ENCODE peak calls at places on chromosome 2, in eight cellular contexts. P, Z, K, C, H, Q, M and U are unnamed samples.

GRCh38 chr2:236711440-236711839 is 141.8 kb downstream of the ACKR3 start:
- DNase-seq in P (peak; percentile 12), Z (peak; percentile 48), Q (no peak), M (no peak), K (no peak), H (no peak), C (no peak), U (no peak)

GRCh38 chr2:66021296-66021695 is 413.6 kb upstream of the MEIS1 start:
- DNase-seq in P (no peak), H (no peak), Q (no peak), K (no peak), M (no peak), Z (no peak), C (no peak), U (no peak)

GRCh38 chr2:36441816-36442215 is 86.2 kb downstream of the CRIM1 start:
- DNase-seq in Q (no peak), P (no peak), H (no peak), C (no peak), Z (no peak), M (no peak), K (no peak), U (no peak)

GRCh38 chr2:112516801-112517200 is 25.5 kb upstream of the POLR1B start:
- DNase-seq in M (no peak), Q (no peak), P (no peak), K (no peak), Z (no peak), H (no peak), C (no peak), U (no peak)

GRCh38 chr2:159939946-159940345 is 122.5 kb downstream of the PLA2R1 start:
- DNase-seq in M (peak; percentile 2), C (no peak), H (no peak), Q (no peak), Z (no peak), P (peak; percentile 60), K (peak; percentile 12), U (peak; percentile 58)

GRCh38 chr2:172380436-172381274 is 46.7 kb upstream of the ITGA6 start:
- DNase-seq in K (no peak), C (no peak), H (no peak), P (no peak), Z (no peak), M (no peak), Q (no peak), U (no peak)

GRCh38 chr2:204511021-204511420 is 34.3 kb upstream of the PARD3B start:
- DNase-seq in Z (no peak), K (no peak), C (no peak), P (no peak), M (no peak), H (no peak), Q (no peak), U (no peak)

GRCh38 chr2:158967731-158968395 is 577 bp upstream of the TANC1 start:
- DNase-seq in H (peak; percentile 46), C (no peak), P (no peak), K (no peak), M (peak; percentile 69), Q (no peak), Z (peak; percentile 68), U (peak; percentile 29)

GRCh38 chr2:19478441-19478840 is 120.0 kb upstream of the OSR1 start:
- DNase-seq in M (no peak), K (no peak), Q (no peak), H (no peak), P (no peak), Z (no peak), C (no peak), U (no peak)

GRCh38 chr2:156703628-156704027 is 267.4 kb downstream of the GPD2 start:
- DNase-seq in K (no peak), Q (no peak), M (no peak), Z (no peak), H (no peak), P (no peak), C (no peak), U (no peak)

GRCh38 chr2:73156539-73157124 is 43.9 kb upstream of the RAB11FIP5 start:
- DNase-seq in K (no peak), Q (no peak), P (peak; percentile 27), H (peak; percentile 36), Z (peak; percentile 79), M (no peak), C (peak; percentile 73), U (peak; percentile 62)

GRCh38 chr2:126899786-126900185 is 1.1 kb downstream of the TEX51 start:
- DNase-seq in Z (no peak), H (no peak), C (no peak), M (no peak), Q (no peak), K (no peak), P (no peak), U (no peak)